ENCODE peak calls at places on chromosomes 1 and 21, in seven cellular contexts. Q, M, H, Y, X, N and B are unnamed samples.

GRCh38 chr1:56034847-56035483 is 544.4 kb downstream of the PLPP3 start:
- DNase-seq in Q (no peak), M (no peak), H (no peak), Y (no peak), X (no peak), N (peak), B (no peak)

GRCh38 chr1:183277821-183278735 is 92.0 kb downstream of the LAMC2 start:
- DNase-seq in Q (no peak), M (no peak), H (no peak), Y (peak), X (no peak), N (no peak), B (no peak)

GRCh38 chr1:181204530-181204929 is 116.0 kb downstream of the IER5 start:
- DNase-seq in Q (no peak), M (no peak), H (peak), Y (no peak), X (no peak), N (no peak), B (no peak)

GRCh38 chr1:10726355-10726754 is 70.1 kb downstream of the CASZ1 start:
- DNase-seq in Q (no peak), M (no peak), H (no peak), Y (no peak), X (no peak), N (no peak), B (no peak)

GRCh38 chr1:154975409-154976205 is 1.1 kb downstream of the CKS1B start:
- DNase-seq in Q (peak), M (peak), H (peak), Y (peak), X (no peak), N (peak), B (peak)

GRCh38 chr1:186225089-186225488 is 150.0 kb downstream of the TPR start:
- DNase-seq in Q (no peak), M (no peak), H (no peak), Y (no peak), X (no peak), N (no peak), B (no peak)

GRCh38 chr1:198072177-198072576 is 84.6 kb upstream of the NEK7 start:
- DNase-seq in Q (no peak), M (no peak), H (no peak), Y (no peak), X (no peak), N (peak), B (no peak)

GRCh38 chr1:30968220-30968971 is 59.8 kb upstream of the SDC3 start:
- DNase-seq in Q (no peak), M (no peak), H (no peak), Y (no peak), X (no peak), N (no peak), B (no peak)

GRCh38 chr1:117365350-117366280 is 1.6 kb upstream of the MAN1A2 start:
- DNase-seq in Q (no peak), M (no peak), H (no peak), Y (peak), X (no peak), N (no peak), B (no peak)

GRCh38 chr1:243595527-243596206 is 254.4 kb downstream of the AKT3 start:
- DNase-seq in Q (no peak), M (peak), H (no peak), Y (peak), X (no peak), N (no peak), B (no peak)

GRCh38 chr1:69648486-69648885 is 80.8 kb downstream of the LRRC7 start:
- DNase-seq in Q (no peak), M (peak), H (no peak), Y (no peak), X (no peak), N (peak), B (no peak)

GRCh38 chr21:20627594-20627993 is 370.6 kb upstream of the NCAM2 start:
- DNase-seq in Q (no peak), M (no peak), H (no peak), Y (no peak), X (no peak), N (no peak), B (no peak)

GRCh38 chr1:193729429-193729828 is 543.0 kb upstream of the B3GALT2 start:
- DNase-seq in Q (no peak), M (no peak), H (no peak), Y (no peak), X (no peak), N (peak), B (no peak)

GRCh38 chr1:50658421-50659076 is 235.3 kb upstream of the DMRTA2 start:
- DNase-seq in Q (no peak), M (no peak), H (no peak), Y (peak), X (no peak), N (no peak), B (no peak)

GRCh38 chr1:157117527-157118057 is 18.0 kb upstream of the ETV3L start:
- DNase-seq in Q (no peak), M (no peak), H (peak), Y (no peak), X (no peak), N (no peak), B (peak)

GRCh38 chr1:228004331-228004871 is 2.4 kb upstream of the WNT3A start:
- DNase-seq in Q (no peak), M (peak), H (peak), Y (no peak), X (peak), N (no peak), B (peak)
- TF ChIP-seq CTCF in Q (peak), M (peak), H (no peak), Y (no peak), X (peak), N (peak), B (peak)

GRCh38 chr21:44681152-44681551 is 811 bp downstream of the KRTAP12-1 start:
- DNase-seq in Q (no peak), M (no peak), H (no peak), Y (no peak), X (peak), N (no peak), B (no peak)
- TF ChIP-seq CTCF in Q (no peak), M (no peak), H (no peak), Y (no peak), X (no peak), N (no peak), B (no peak)

GRCh38 chr1:2468540-2468939 is 7.5 kb upstream of the PLCH2 start:
- DNase-seq in Q (no peak), M (no peak), H (no peak), Y (no peak), X (no peak), N (no peak), B (peak)
- TF ChIP-seq CTCF in Q (no peak), M (no peak), H (no peak), Y (no peak), X (no peak), N (no peak), B (no peak)

DNA sequence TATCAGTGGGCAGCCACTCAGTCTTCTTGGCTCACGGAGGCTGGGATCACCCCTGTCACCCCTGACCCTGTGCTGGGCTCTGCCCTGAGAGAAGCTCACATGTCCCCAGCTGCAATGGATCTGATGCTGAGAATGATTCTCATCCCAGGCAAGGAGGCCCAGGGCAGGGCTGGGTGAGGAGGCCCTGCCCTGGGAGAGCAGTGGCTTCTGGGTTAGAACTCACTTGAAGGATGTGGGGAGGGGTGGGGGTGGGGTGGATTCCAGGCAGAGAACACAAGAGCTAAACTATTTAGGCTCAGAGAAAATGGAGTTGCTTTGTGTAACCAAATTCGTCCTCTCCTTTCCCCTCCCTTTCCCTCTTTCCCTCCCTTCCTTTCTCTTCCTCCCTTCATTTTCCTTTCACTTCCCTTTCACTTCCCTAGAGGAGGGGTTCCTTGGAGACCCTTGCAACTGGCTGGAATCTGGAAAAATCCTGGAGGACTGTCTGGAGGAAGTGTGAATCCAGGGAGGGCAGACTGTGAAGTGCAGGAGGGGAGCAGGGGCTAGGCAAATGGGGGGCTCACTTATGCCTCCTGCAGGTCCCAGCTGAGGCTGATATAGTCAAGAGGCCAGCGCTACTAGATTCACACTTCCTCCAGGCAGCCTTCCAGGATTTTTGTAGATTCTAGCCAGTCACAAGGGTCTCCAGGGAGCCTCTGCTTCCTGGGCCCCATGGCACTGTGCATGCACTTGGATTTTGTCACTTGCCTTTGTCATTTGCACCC is 47.0 kb downstream of the IGSF21 start:
- DNase-seq in Q (no peak), M (no peak), H (peak), Y (no peak), X (no peak), N (no peak), B (no peak)
- TF ChIP-seq CTCF in Q (no peak), M (no peak), H (no peak), Y (no peak), X (no peak), N (no peak), B (no peak)

GRCh38 chr1:63322248-63322943 is at the start of gene FOXD3:
- DNase-seq in Q (peak), M (peak), H (peak), Y (no peak), X (peak), N (peak), B (no peak)

GRCh38 chr1:63326106-63326472 is 3.7 kb downstream of the FOXD3 start:
- DNase-seq in Q (no peak), M (no peak), H (no peak), Y (no peak), X (no peak), N (no peak), B (no peak)

GRCh38 chr1:63322944-63323865 is 838 bp downstream of the FOXD3 start:
- DNase-seq in Q (peak), M (peak), H (peak), Y (no peak), X (no peak), N (no peak), B (no peak)

GRCh38 chr1:63324779-63325119 is 2.4 kb downstream of the FOXD3 start:
- DNase-seq in Q (no peak), M (no peak), H (no peak), Y (no peak), X (no peak), N (no peak), B (no peak)

DNA sequence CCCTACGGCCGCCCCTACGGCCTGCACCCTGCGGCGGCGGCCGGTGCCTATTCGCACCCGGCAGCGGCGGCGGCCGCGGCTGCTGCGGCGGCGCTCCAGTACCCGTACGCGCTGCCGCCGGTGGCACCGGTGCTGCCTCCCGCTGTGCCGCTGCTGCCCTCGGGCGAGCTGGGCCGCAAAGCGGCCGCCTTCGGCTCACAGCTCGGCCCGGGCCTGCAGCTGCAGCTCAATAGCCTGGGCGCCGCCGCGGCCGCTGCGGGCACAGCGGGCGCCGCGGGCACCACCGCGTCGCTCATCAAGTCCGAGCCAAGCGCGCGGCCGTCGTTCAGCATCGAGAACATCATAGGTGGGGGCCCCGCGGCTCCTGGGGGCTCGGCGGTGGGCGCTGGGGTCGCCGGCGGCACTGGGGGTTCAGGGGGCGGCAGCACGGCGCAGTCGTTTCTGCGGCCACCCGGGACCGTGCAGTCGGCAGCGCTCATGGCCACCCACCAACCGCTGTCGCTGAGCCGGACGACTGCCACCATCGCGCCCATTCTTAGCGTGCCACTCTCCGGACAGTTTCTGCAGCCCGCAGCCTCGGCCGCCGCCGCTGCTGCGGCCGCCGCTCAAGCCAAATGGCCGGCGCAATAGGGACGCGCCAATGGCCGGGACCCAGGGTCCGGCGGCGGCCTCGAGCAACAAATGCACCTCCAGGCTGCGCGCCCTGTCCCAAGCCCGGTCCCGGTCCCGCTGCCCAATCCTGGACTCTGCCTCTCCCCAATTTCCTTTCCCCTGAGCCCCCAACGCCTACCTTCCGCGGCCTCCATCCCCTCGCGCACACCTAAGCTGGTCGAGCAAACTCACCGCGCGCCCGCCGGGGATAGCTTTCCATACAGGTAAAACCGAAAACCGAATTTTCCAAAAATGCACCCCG is 1.8 kb downstream of the FOXD3 start:
- DNase-seq in Q (no peak), M (no peak), H (no peak), Y (no peak), X (no peak), N (no peak), B (no peak)
- TF ChIP-seq CTCF in Q (no peak), M (no peak), H (no peak), Y (no peak), X (no peak), N (no peak), B (no peak)